ENCODE peak calls at places on chromosomes 16 and 17, in four cellular contexts. P, W, T and D are unnamed samples.

GRCh38 chr17:71505981-71506380 is 614.8 kb upstream of the SOX9 start:
- DNase-seq in P (no peak), W (no peak), T (no peak), D (no peak)

GRCh38 chr17:21209511-21210175 is 4.3 kb downstream of the TMEM11 start:
- DNase-seq in W (no peak), P (no peak), T (no peak), D (no peak)

GRCh38 chr16:14452066-14452465 is 178.0 kb downstream of the PARN start:
- DNase-seq in P (no peak), T (no peak), W (no peak), D (no peak)

GRCh38 chr17:21289175-21289901 is 4.8 kb downstream of the MAP2K3 start:
- DNase-seq in P (no peak), W (no peak), T (no peak), D (no peak)

GRCh38 chr17:82813299-82814051 is 26.3 kb downstream of the ZNF750 start:
- DNase-seq in T (no peak), W (no peak), P (no peak), D (no peak)

GRCh38 chr17:56902350-56902749 is 11.5 kb downstream of the TRIM25 start:
- DNase-seq in T (no peak), P (no peak), W (no peak), D (peak; percentile 12)

GRCh38 chr16:83520596-83520995 is 287.2 kb upstream of the HSBP1 start:
- DNase-seq in P (no peak), W (no peak), T (no peak), D (no peak)

GRCh38 chr17:74329378-74329777 is 3.4 kb downstream of the KIF19 start:
- DNase-seq in P (no peak), T (no peak), W (no peak), D (no peak)

GRCh38 chr16:75292691-75293090 is 41.3 kb upstream of the BCAR1 start:
- DNase-seq in W (no peak), T (no peak), P (no peak), D (no peak)

GRCh38 chr16:53090591-53091507 is 36.1 kb downstream of the CHD9 start:
- DNase-seq in T (peak; percentile 99), P (no peak), W (peak; percentile 92), D (peak; percentile 99)

GRCh38 chr17:40530988-40531971 is 29.9 kb upstream of the TNS4 start:
- DNase-seq in T (no peak), P (no peak), W (peak; percentile 8), D (no peak)

DNA sequence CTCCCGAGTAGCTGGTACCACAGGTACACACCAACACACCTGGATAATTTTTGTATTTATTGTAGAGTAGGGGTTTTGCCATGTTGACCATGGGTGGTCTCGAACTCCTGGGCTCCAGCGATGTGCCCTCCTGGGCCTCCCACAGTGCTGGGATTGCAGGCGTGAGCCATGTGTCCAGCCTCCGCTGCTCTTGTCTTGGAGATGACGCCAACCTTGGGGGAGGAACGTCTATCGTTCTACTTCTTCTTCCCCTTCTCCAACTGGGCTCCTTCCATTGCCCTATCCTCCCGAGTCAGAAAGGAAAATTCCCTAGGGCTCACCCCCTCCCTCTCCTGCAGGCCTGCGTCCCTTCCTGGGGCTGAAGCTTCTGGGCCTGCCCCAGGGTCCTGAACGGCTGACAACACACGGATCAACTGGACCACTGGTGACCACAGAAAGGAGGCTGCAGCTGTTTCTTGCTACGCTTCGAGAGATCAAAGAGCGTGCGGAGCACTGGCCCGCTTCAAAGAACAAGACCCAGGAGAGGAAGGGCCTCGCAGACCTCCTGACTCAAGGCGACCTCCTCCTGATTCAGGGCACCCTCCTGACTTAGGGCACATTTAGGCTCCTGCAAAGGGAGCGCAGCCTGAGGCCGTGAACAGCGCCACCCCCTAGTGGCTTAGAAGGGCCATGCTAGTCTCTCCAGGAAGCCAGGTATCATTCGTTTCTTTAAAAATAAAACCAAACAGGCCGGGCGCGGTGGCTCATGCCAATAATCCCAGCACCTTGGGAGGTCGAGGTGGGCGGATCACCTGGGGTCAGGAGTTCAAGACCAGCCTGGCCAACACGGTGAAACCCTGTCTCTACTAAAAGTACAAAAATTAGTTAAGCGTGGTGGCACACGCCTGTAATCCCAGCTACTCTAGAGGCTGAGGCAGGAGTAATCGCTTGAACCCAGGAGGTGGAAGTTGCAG is 48.5 kb upstream of the HELZ start:
- DNase-seq in P (no peak), W (peak; percentile 41), T (no peak), D (peak; percentile 71)
- H3K4me3 ChIP-seq in P (no peak overlapping the region), W (no peak overlapping the region), T (no peak overlapping the region), D (no peak overlapping the region)

DNA sequence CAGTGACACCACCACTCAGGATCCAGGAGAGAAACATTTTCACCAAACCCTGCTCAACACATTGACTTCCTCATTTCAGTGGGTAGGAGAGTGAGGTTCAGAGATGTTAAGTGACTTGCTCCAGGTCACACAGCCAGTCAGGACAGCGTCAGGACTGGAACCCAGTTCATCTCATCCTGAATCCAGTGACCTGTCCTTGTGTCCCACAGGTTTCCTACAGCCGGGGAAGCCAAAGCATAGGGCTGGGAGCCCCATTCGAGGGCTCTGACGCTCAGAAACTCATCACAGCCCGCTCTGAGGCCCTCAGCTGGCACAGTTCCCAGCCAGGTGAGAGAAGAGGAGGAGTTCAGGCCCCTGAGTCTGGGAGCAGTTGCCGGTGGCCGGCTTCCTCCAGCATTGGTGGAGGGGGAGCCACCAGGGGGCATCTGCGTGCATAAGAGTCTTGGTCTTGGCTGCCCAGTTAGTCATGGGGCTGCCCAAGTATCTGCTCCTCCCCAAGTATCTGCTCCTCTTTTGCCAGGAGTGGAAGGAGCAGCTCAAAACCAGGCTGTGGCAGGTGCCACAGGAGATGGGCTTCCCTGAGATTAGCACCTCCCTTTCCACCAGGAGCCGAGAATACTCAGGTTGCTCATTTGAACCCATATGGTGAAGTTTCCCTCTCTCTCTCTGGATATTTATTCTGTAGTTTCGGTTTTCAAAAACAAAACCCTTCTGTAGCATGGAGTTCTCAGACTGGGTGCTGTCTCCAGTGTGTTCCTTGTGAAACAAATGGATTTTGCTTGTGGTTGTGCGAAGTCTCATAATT is 56.0 kb downstream of the TNFRSF13B start:
- DNase-seq in T (no peak), P (no peak), W (no peak), D (peak; percentile 58)
- TF ChIP-seq CTCF in T (peak; percentile 47), P (peak; percentile 42), W (no peak), D (peak; percentile 73)

GRCh38 chr17:78132086-78132676 is 1.6 kb downstream of the TMC8 start:
- DNase-seq in T (no peak), P (no peak), W (no peak), D (no peak)
- H3K4me3 ChIP-seq in T (no peak overlapping the region), P (peak overlapping the region; percentile 24), W (no peak overlapping the region), D (no peak overlapping the region)

GRCh38 chr17:61635913-61636432 is 45.0 kb upstream of the NACA2 start:
- DNase-seq in P (peak; percentile 4), T (peak; percentile 33), W (no peak), D (peak; percentile 81)
- TF ChIP-seq CTCF in P (peak; percentile 61), T (peak; percentile 81), W (no peak), D (peak; percentile 87)

GRCh38 chr17:3754458-3755334 is 31.0 kb downstream of the HASPIN start:
- DNase-seq in T (no peak), P (peak; percentile 99), W (no peak), D (no peak)
- H3K4me3 ChIP-seq in T (no peak overlapping the region), P (peak overlapping the region; percentile 66), W (no peak overlapping the region), D (no peak overlapping the region)

DNA sequence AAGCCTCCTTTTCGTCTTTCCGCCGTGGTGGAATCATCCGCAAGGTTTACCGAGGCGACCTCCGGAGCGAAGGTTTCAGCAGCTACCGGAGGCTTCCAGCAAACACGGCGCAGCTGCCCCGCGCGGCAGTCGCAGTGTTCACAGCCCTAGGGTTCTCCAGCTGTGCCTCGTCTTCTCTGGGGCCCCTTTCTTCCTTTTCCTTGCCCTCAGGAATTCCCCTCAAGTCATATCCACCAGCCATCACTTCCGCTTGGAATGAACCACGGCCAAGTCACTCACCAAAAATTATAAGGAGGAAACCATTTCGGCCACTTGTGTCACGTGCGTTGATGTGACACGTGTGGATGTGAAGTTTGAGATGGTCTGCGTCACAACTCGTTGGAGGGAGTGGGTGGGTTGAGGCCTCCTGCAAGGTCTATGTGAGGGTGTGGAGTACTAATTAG is 636 bp upstream of the ERN1 start:
- DNase-seq in T (no peak), W (no peak), P (no peak), D (peak; percentile 70)
- TF ChIP-seq CTCF in T (no peak), W (no peak), P (no peak), D (no peak)

GRCh38 chr16:50273382-50273690 is 7.0 kb downstream of the ADCY7 start:
- DNase-seq in P (no peak), W (no peak), T (no peak), D (no peak)
- H3K4me3 ChIP-seq in P (no peak overlapping the region), W (no peak overlapping the region), T (no peak overlapping the region), D (no peak overlapping the region)

GRCh38 chr17:35541434-35541833 is 4.0 kb upstream of the SLFN12L start:
- DNase-seq in T (no peak), W (no peak), P (no peak), D (peak; percentile 11)

GRCh38 chr17:35540589-35541404 is 3.3 kb upstream of the SLFN12L start:
- DNase-seq in T (no peak), P (no peak), W (peak; percentile 20), D (peak; percentile 76)

GRCh38 chr17:35537569-35538209 is at the start of gene SLFN12L:
- DNase-seq in P (no peak), T (no peak), W (no peak), D (no peak)

GRCh38 chr17:35536664-35537160 is 766 bp downstream of the SLFN12L start:
- DNase-seq in W (no peak), P (no peak), T (no peak), D (no peak)

GRCh38 chr17:35539659-35540026 is 2.2 kb upstream of the SLFN12L start:
- DNase-seq in T (no peak), W (no peak), P (no peak), D (no peak)
- TF ChIP-seq CTCF in T (no peak), W (no peak), P (no peak), D (no peak)

GRCh38 chr17:47949197-47949759 is 7.9 kb downstream of the PNPO start:
- DNase-seq in T (peak; percentile 70), P (no peak), W (peak; percentile 76), D (peak; percentile 88)

GRCh38 chr17:47952181-47953021 is 5.3 kb downstream of the PRR15L start:
- DNase-seq in T (no peak), W (no peak), P (no peak), D (no peak)

GRCh38 chr17:47950448-47950847 is 7.2 kb downstream of the PRR15L start:
- DNase-seq in P (no peak), W (no peak), T (no peak), D (no peak)

GRCh38 chr17:47948706-47949196 is 7.4 kb downstream of the PNPO start:
- DNase-seq in T (no peak), P (no peak), W (no peak), D (no peak)

DNA sequence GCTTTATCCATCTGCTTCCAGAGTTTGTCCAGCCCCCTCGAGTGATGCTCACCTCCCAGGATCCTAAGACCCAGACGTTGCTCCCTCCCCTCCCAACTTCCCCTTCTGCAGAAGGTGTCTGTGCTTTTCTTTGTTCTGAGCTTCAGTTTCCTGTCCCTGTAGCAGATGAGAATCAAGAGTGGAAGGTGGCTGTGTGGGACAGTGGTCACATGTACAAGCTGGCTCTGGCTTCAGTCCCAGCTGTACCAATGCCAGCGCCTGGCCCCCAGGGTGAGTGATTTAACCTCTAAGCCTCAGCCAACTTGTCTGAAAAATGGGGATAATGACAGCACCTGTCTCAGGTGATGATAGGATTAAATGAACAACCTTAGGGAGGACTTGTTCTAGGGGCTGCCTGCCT is 7.7 kb downstream of the PRR15L start:
- DNase-seq in T (no peak), P (no peak), W (no peak), D (no peak)
- H3K4me3 ChIP-seq in T (no peak overlapping the region), P (no peak overlapping the region), W (no peak overlapping the region), D (no peak overlapping the region)